ENCODE peak calls at places on chromosomes 12 and 14, in seven cellular contexts. N is MG63; X is stimulated activated CD8-positive, alpha-beta memory T cell treated with anti-CD3 and anti-CD28 coated beads, Interleukin-7, amount 100 ng/mL, for 1 hour; R is ELF-1; P is tibial artery; K is activated CD4-positive, alpha-beta T cell treated with anti-CD3 and anti-CD28 coated beads, Interleukin-2, amount 50 U/mL, for 4 hours; E is GDM1. A is an unnamed sample.

GRCh38 chr12:6915023-6915788 is 826 bp downstream of the ENO2 start:
- DNase-seq in X (no peak), P (no peak), N (no peak), R (peak), K (no peak), E (no peak), A (no peak)

GRCh38 chr12:27523305-27523641 is 733 bp upstream of the PPFIBP1 start:
- DNase-seq in X (no peak), E (no peak), N (no peak), P (no peak), K (no peak), R (no peak), A (no peak)

GRCh38 chr14:67572608-67573007 is 27.5 kb downstream of the PIGH start:
- DNase-seq in X (no peak), R (no peak), N (no peak), K (no peak), E (no peak), P (no peak), A (no peak)

GRCh38 chr14:45249847-45250575 is 3.0 kb downstream of the MIS18BP1 start:
- DNase-seq in N (no peak), P (no peak), X (no peak), R (peak), E (peak), K (no peak), A (no peak)

GRCh38 chr12:39988574-39988973 is 117.3 kb downstream of the SLC2A13 start:
- DNase-seq in P (no peak), E (no peak), R (no peak), N (no peak), X (no peak), K (no peak), A (no peak)

GRCh38 chr14:85319998-85320397 is 209.9 kb upstream of the FLRT2 start:
- DNase-seq in K (no peak), R (no peak), N (peak), P (no peak), X (no peak), E (no peak), A (peak)

GRCh38 chr14:101073598-101073965 is 170.1 kb upstream of the RTL1 start:
- DNase-seq in K (no peak), E (no peak), X (no peak), N (no peak), R (no peak), P (peak), A (no peak)

GRCh38 chr12:127245009-127245408 is 1022.0 kb upstream of the TMEM132C start:
- DNase-seq in N (peak), R (no peak), P (no peak), E (no peak), K (no peak), X (no peak), A (no peak)

GRCh38 chr12:16224196-16224595 is 53.3 kb downstream of the SLC15A5 start:
- DNase-seq in E (no peak), R (no peak), P (no peak), X (no peak), K (no peak), N (no peak), A (no peak)

GRCh38 chr12:71954040-71954649 is 15.5 kb downstream of the TPH2 start:
- DNase-seq in E (no peak), R (no peak), N (no peak), X (no peak), K (no peak), P (no peak), A (no peak)

GRCh38 chr12:104152691-104153241 is 14.8 kb upstream of the NFYB start:
- DNase-seq in X (no peak), P (no peak), E (no peak), R (no peak), K (no peak), N (no peak), A (no peak)

GRCh38 chr12:128743911-128744310 is 79.8 kb downstream of the SLC15A4 start:
- DNase-seq in X (no peak), K (no peak), P (no peak), E (no peak), R (no peak), N (no peak), A (no peak)

GRCh38 chr12:131831635-131832041 is 3.4 kb downstream of the MMP17 start:
- DNase-seq in P (no peak), R (no peak), N (no peak), E (no peak), X (no peak), K (no peak), A (no peak)

GRCh38 chr12:84599539-84599938 is 313.1 kb downstream of the SLC6A15 start:
- DNase-seq in R (no peak), X (no peak), P (no peak), E (no peak), N (no peak), K (no peak), A (peak)

GRCh38 chr14:64817631-64818030 is 62.1 kb downstream of the SPTB start:
- DNase-seq in P (no peak), X (no peak), R (peak), N (peak), K (no peak), E (no peak), A (no peak)

GRCh38 chr12:103794814-103795213 is 46.2 kb downstream of the NT5DC3 start:
- DNase-seq in X (no peak), R (peak), E (no peak), P (no peak), N (no peak), K (no peak), A (no peak)

GRCh38 chr12:6961695-6962284 is 8.7 kb downstream of the PHB2 start:
- DNase-seq in N (peak), K (no peak), R (peak), E (no peak), X (no peak), P (peak), A (no peak)

GRCh38 chr14:104722938-104723650 is 935 bp upstream of the ADSS1 start:
- DNase-seq in X (no peak), P (no peak), E (no peak), R (peak), K (no peak), N (no peak), A (no peak)

GRCh38 chr14:106141242-106142220 is 615.1 kb downstream of the TMEM121 start:
- DNase-seq in K (peak), X (no peak), R (no peak), N (no peak), E (no peak), P (no peak), A (no peak)

GRCh38 chr12:57456145-57456700 is 1.1 kb downstream of the INHBE start:
- DNase-seq in R (peak), N (no peak), X (no peak), K (peak), P (no peak), E (peak), A (no peak)